ENCODE peak calls at places on chromosomes 16 and 17, in five cellular contexts. D is pancreas, I is colonic mucosa, P is IMR-90, Q is A549. S is an unnamed sample. For H3K9me3 and H3K4me1, the result is how much of the 10 kb centered on the place peaks cover.

GRCh38 chr17:37131064-37131463 is 182.3 kb downstream of the AATF start:
- DNase-seq in D (no peak), I (no peak), P (peak), Q (no peak), S (peak)

GRCh38 chr17:44374306-44375195 is 10.9 kb upstream of the FAM171A2 start:
- DNase-seq in D (no peak), I (peak), P (peak), Q (no peak), S (no peak)

GRCh38 chr16:85457366-85457765 is 155.8 kb upstream of the GSE1 start:
- DNase-seq in D (no peak), I (no peak), P (no peak), Q (no peak), S (no peak)

GRCh38 chr16:75038036-75038959 is 39.5 kb downstream of the ZNRF1 start:
- DNase-seq in D (no peak), I (no peak), P (peak), Q (no peak), S (no peak)

GRCh38 chr17:52477824-52478614 is 319.5 kb upstream of the CA10 start:
- DNase-seq in D (no peak), I (peak), P (no peak), Q (no peak), S (no peak)

GRCh38 chr17:82972836-82973372 is 106.5 kb upstream of the METRNL start:
- DNase-seq in D (no peak), I (no peak), P (no peak), Q (no peak), S (no peak)

GRCh38 chr16:81848306-81848853 is 69.3 kb downstream of the PLCG2 start:
- DNase-seq in D (no peak), I (no peak), P (no peak), Q (no peak), S (no peak)

GRCh38 chr16:1863681-1864460 is 8.1 kb downstream of the MEIOB start:
- DNase-seq in D (no peak), I (no peak), P (peak), Q (no peak), S (peak)

GRCh38 chr16:2858245-2859025 is 465 bp upstream of the PRSS22 start:
- DNase-seq in D (peak), I (peak), P (no peak), Q (no peak), S (no peak)

GRCh38 chr17:15945493-15946209 is 721 bp downstream of the ADORA2B start:
- DNase-seq in D (no peak), I (peak), P (peak), Q (peak), S (no peak)

GRCh38 chr16:84648595-84649510 is 542 bp downstream of the KLHL36 start:
- DNase-seq in D (peak), I (peak), P (no peak), Q (peak), S (peak)

GRCh38 chr16:14198603-14199002 is 127.5 kb downstream of the MRTFB start:
- DNase-seq in D (no peak), I (no peak), P (no peak), Q (no peak), S (no peak)

GRCh38 chr16:30887927-30888326 is 6.0 kb downstream of the BCL7C start:
- DNase-seq in D (no peak), I (no peak), P (no peak), Q (no peak), S (no peak)

GRCh38 chr16:78584213-78584860 is 484.9 kb downstream of the WWOX start:
- DNase-seq in D (no peak), I (no peak), P (no peak), Q (no peak), S (no peak)

GRCh38 chr16:9151597-9151996 is 60.2 kb downstream of the HAPSTR1 start:
- DNase-seq in D (no peak), I (no peak), P (peak), Q (peak), S (no peak)

GRCh38 chr17:7883781-7884386 is 4.7 kb upstream of the CHD3 start:
- DNase-seq in D (no peak), I (no peak), P (peak), Q (peak), S (no peak)

DNA sequence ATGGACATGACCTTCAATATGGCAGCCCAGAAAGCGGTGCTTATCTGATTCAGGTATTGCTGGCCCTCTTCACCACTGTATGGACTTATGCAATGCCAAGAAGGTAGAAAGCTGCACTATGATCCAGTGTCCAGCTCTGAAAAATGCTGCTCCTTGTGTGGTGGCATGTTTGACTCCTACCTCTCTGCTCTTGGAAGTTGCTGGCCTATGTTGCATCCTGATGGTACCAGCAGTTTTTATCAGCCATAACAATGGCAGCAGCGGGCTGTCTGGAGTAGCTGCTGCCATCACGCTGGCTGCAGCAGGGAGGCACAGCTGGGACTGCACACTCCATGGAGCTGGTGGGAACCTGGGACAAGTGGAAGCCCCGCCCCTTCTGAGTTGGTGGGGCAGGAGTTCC is 53.1 kb upstream of the MED9 start:
- DNase-seq in D (no peak), I (no peak), P (no peak), Q (no peak), S (no peak)
- H3K9me3 ChIP-seq in D (under half), I (under half), P (under half), Q (under half), S (under half)

GRCh38 chr16:66485361-66485760 is 58.3 kb downstream of the BEAN1 start:
- DNase-seq in D (peak), I (no peak), P (no peak), Q (no peak), S (no peak)
- H3K4me1 ChIP-seq in D (under half), I (under half), P (under half), Q (under half), S (under half)

GRCh38 chr16:65032397-65032796 is 89.5 kb downstream of the CDH11 start:
- DNase-seq in D (no peak), I (no peak), P (peak), Q (no peak), S (no peak)

GRCh38 chr16:65038125-65038524 is 83.7 kb downstream of the CDH11 start:
- DNase-seq in D (no peak), I (no peak), P (peak), Q (no peak), S (no peak)

GRCh38 chr16:65042966-65043365 is 78.9 kb downstream of the CDH11 start:
- DNase-seq in D (no peak), I (no peak), P (no peak), Q (no peak), S (no peak)

GRCh38 chr16:65034915-65035314 is 86.9 kb downstream of the CDH11 start:
- DNase-seq in D (no peak), I (no peak), P (no peak), Q (no peak), S (no peak)

DNA sequence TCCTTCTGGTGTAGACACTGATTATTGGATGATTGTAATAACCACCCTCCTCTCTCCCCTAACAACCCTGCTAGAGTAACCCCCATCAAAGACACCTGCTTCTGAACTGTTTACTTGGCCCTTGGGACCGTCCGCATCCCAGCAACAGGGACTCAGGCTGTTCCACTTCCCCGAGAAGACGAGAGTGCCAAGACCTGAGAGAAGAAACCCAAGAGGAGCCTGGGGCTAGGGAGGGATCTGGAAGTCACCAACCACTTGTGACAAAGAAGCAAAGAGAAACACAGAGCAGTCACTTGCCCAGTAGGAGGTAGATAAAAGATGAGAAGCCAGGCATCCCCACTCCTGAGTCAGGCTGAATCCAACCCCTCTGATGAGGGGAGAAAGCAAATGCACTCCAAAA is 84.3 kb downstream of the CDH11 start:
- DNase-seq in D (no peak), I (no peak), P (no peak), Q (no peak), S (no peak)
- H3K9me3 ChIP-seq in D (under half), I (under half), P (under half), Q (under half), S (under half)

GRCh38 chr16:19116711-19117449 is 3.1 kb downstream of the ITPRIPL2 start:
- DNase-seq in D (no peak), I (no peak), P (peak), Q (no peak), S (no peak)
- H3K4me1 ChIP-seq in D (under half), I (under half), P (under half), Q (half or more), S (under half)

GRCh38 chr17:29828676-29829291 is 101.2 kb downstream of the SSH2 start:
- DNase-seq in D (no peak), I (no peak), P (no peak), Q (no peak), S (no peak)
- H3K9me3 ChIP-seq in D (under half), I (under half), P (under half), Q (under half), S (under half)

DNA sequence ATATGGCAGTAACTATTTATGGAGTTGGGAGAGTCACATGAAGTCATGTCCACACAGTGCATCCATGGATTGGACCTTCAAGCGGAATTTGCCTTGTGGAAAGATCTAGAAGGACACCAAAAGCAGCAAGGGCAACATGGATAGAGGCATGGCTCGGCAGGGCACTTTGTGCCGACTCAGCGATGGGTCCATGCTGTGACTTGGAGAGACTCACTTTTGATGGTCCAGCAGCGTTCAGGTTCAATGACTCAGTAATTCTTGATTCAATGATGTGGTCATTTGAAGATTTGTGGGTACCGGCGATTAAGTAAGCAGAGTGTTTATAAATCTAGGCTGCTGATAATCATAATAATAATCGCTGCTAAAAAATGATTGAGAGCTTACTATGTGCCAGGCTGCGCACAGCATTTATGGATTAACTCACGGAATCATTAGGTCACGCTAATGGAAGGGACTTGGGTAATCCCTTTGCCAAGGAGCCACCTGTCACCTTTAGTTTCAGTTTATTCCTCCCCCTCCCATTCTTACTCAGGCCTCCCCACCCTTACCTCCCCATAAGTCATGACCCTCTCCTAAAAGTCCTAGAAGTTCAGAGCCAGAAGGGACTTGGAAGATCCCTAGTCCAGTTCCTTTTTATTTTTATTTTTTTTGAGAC is 127.5 kb upstream of the CRHR1 start:
- DNase-seq in D (no peak), I (no peak), P (no peak), Q (no peak), S (no peak)
- H3K4me1 ChIP-seq in D (under half), I (under half), P (under half), Q (under half), S (under half)

GRCh38 chr17:69809331-69809730 is 265.7 kb upstream of the KCNJ16 start:
- DNase-seq in D (no peak), I (no peak), P (no peak), Q (no peak), S (no peak)
- H3K9me3 ChIP-seq in D (under half), I (under half), P (under half), Q (under half), S (under half)